ENCODE peak calls at places on chromosomes 7 and 10, in five cellular contexts. T is HepG2, R is GM12878, U is HCT116, V is K562. M is an unnamed sample.

GRCh38 chr7:116691664-116692063 is 19.7 kb downstream of the MET start:
- DNase-seq in T (peak), R (no peak), U (no peak), V (no peak), M (no peak)

GRCh38 chr7:98617051-98617959 is at the start of gene NPTX2:
- DNase-seq in T (no peak), R (no peak), U (no peak), V (no peak), M (peak)

GRCh38 chr7:35355911-35356310 is 102.0 kb upstream of the TBX20 start:
- DNase-seq in T (no peak), R (no peak), U (no peak), V (no peak), M (no peak)

GRCh38 chr10:113476191-113476590 is 76.7 kb upstream of the HABP2 start:
- DNase-seq in T (no peak), R (no peak), U (no peak), V (no peak), M (no peak)

GRCh38 chr7:65979583-65980477 is 2.2 kb downstream of the GUSB start:
- DNase-seq in T (no peak), R (no peak), U (no peak), V (no peak), M (no peak)

GRCh38 chr10:21234761-21235160 is 290.7 kb downstream of the SKIDA1 start:
- DNase-seq in T (no peak), R (no peak), U (no peak), V (no peak), M (no peak)

GRCh38 chr10:29595636-29596225 is 39.0 kb downstream of the SVIL start:
- DNase-seq in T (no peak), R (no peak), U (no peak), V (no peak), M (no peak)

GRCh38 chr7:155809332-155809946 is 2.8 kb downstream of the SHH start:
- DNase-seq in T (no peak), R (no peak), U (no peak), V (no peak), M (no peak)

GRCh38 chr10:78899996-78900714 is 168.6 kb upstream of the ZMIZ1 start:
- DNase-seq in T (peak), R (no peak), U (no peak), V (no peak), M (no peak)

GRCh38 chr10:102399217-102400021 is 3.9 kb downstream of the NFKB2 start:
- DNase-seq in T (peak), R (peak), U (peak), V (peak), M (peak)

GRCh38 chr7:5630670-5631069 is 150.8 kb downstream of the RNF216 start:
- DNase-seq in T (no peak), R (no peak), U (no peak), V (no peak), M (no peak)

GRCh38 chr7:121398246-121398645 is 2.1 kb upstream of the FAM3C start:
- DNase-seq in T (peak), R (no peak), U (peak), V (no peak), M (no peak)

GRCh38 chr7:117411539-117411938 is 15.8 kb downstream of the ASZ1 start:
- DNase-seq in T (no peak), R (no peak), U (no peak), V (no peak), M (no peak)

GRCh38 chr10:13839430-13839986 is 252.7 kb downstream of the PRPF18 start:
- DNase-seq in T (no peak), R (no peak), U (no peak), V (no peak), M (no peak)

GRCh38 chr7:44375236-44375699 is 49.9 kb upstream of the CAMK2B start:
- DNase-seq in T (peak), R (no peak), U (no peak), V (peak), M (peak)

DNA sequence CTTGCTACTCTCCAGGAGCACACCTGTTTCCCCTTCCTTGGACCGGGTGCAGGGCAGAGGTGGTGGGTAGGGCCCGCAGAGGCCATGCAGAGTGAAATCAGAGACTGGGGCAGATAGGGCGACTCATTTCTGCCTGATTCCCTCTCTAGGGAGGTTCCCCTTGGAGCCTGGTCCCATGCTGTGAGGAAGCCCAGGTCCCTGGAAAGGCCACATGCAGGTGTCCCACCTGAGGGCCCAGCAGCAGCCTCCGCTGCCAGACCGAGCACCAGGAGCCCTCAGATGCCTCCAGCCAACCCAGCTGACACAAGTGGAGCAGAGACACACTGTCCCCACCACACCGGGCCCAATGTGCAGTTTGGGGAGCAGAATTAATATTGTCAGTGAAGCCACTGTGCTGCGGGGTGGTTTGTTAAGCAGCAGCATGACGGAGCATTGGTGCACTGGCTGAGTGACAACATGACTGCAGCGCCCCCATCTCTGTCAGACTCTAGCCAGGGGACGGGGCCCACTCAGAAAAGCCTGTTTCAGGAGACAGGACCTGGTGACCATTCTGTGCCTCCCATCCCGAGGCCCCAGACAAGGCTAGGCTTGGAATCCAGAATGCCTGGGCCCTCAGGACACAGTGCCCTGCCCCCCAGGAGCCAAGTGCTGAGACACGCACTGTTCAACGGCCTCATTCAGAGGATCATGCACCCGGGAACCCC is 30.4 kb upstream of the RET start:
- DNase-seq in T (no peak), R (no peak), U (no peak), V (no peak), M (no peak)
- TF ChIP-seq ZBTB33 in T (no peak), R (no peak), U (no peak), V (no peak), M (no peak)

DNA sequence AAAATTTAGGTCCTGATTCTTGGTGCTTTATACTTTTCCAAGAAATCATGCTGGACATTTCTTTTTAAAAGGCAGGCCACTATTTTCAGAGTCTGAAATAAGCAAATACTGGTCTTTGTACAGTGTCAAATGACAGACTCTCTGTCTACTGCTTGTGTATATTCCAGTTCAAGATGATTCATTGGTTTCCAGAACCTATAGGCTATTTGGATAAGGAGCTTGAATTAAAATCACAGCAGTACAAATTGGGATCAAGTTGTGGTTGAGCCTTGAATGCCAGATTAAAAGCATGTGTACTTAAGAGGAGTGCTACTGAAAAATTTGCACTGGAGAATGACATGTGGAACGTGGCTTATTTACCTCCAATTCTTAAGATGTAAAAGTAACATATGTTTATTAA is 10.7 kb downstream of the KMT2E start:
- DNase-seq in T (peak), R (no peak), U (no peak), V (no peak), M (no peak)
- TF ChIP-seq ZBTB33 in T (no peak), R (no peak), U (no peak), V (no peak), M (no peak)

DNA sequence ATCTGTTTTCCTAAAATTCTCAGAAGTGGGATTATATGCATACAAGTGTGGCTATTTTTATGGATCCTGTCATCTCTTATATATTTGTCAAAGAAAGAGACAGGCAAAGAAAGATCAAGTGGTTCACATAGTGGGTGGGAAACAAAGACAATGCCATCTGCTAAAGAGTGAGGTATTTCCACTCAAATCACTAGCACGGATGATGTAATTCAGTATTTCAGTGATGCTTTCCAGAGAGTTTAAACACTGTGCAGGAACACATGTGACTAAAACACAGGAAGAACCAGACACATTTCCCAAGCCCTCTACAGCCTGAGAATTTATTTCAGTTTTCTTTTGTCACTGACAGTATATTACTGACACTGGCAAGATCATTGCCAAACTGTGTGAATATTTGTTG is 885.7 kb upstream of the CELF2 start:
- DNase-seq in T (no peak), R (no peak), U (no peak), V (no peak), M (no peak)
- TF ChIP-seq ZBTB33 in T (no peak), R (no peak), U (no peak), V (no peak), M (no peak)

DNA sequence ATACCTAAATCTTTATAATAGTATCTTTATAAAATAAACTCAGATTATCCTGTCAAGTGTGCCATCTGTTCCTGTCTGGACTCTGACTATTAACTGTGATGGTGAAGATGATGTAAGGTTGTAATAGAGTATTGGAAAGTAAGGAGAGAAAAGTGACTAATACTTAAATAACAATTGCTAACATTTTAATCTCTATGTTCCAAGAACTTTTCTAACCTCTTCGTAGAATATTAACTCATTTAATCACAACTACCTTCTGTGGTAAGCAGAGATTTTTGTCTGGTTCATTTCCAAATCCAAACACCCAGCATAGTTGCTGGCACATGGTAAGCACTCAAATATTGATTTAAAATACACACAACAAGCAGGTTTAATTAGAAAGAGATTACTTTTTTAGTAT is 2.5 kb downstream of the TNPO3 start:
- DNase-seq in T (no peak), R (no peak), U (no peak), V (no peak), M (no peak)
- TF ChIP-seq ZBTB33 in T (no peak), R (no peak), U (no peak), V (no peak), M (no peak)